ENCODE peak calls at places on chromosomes 16 and 17, in eight cellular contexts. J is OCI-LY7, Y is neural progenitor cell, D is PC-3, C is GM23338, T is HCT116, B is hepatocyte, H is SK-N-SH. R is an unnamed sample.

GRCh38 chr16:78127130-78127529 is 27.7 kb downstream of the WWOX start:
- DNase-seq in D (no peak), C (no peak), T (no peak), J (no peak), Y (no peak), H (no peak), B (no peak), R (no peak)

GRCh38 chr17:39618956-39619785 is 7.6 kb upstream of the PPP1R1B start:
- DNase-seq in H (no peak), B (no peak), T (no peak), Y (no peak), C (no peak), D (no peak), J (peak), R (no peak)

GRCh38 chr17:59002848-59003247 is 103.8 kb downstream of the TRIM37 start:
- DNase-seq in H (no peak), D (no peak), B (no peak), T (no peak), Y (no peak), C (no peak), J (no peak), R (no peak)

GRCh38 chr17:20009052-20009301 is 182 bp upstream of the SPECC1 start:
- DNase-seq in T (no peak), H (no peak), J (no peak), D (no peak), Y (no peak), B (no peak), C (peak), R (no peak)

GRCh38 chr17:19867654-19868395 is at the start of gene ULK2:
- DNase-seq in D (peak), J (peak), T (peak), H (peak), Y (peak), C (peak), B (peak), R (peak)

GRCh38 chr17:13609953-13610352 is 8.2 kb upstream of the HS3ST3A1 start:
- DNase-seq in J (no peak), T (no peak), D (no peak), C (no peak), B (no peak), Y (no peak), H (no peak), R (no peak)

GRCh38 chr16:70706948-70707465 is 21.2 kb upstream of the MTSS2 start:
- DNase-seq in H (no peak), Y (no peak), J (no peak), T (no peak), B (peak), C (no peak), D (peak), R (no peak)

GRCh38 chr17:32342603-32343325 is 791 bp upstream of the C17orf75 start:
- DNase-seq in H (no peak), D (no peak), B (no peak), C (no peak), J (no peak), Y (no peak), T (no peak), R (no peak)

GRCh38 chr16:22001591-22001990 is 675 bp upstream of the PDZD9 start:
- DNase-seq in J (no peak), C (no peak), T (no peak), H (no peak), D (peak), B (no peak), Y (no peak), R (no peak)

GRCh38 chr16:66525396-66526180 is 24.3 kb downstream of the TK2 start:
- DNase-seq in H (no peak), J (no peak), Y (no peak), T (no peak), B (no peak), D (no peak), C (no peak), R (no peak)

GRCh38 chr17:57035971-57036481 is 49.0 kb upstream of the AKAP1 start:
- DNase-seq in H (no peak), D (peak), C (no peak), T (no peak), B (no peak), J (no peak), Y (no peak), R (no peak)

GRCh38 chr17:82300707-82301270 is 16.6 kb downstream of the CD7 start:
- DNase-seq in J (peak), B (peak), C (peak), D (peak), Y (peak), T (no peak), H (peak), R (peak)

GRCh38 chr17:79752175-79752574 is 21.4 kb downstream of the ENPP7 start:
- DNase-seq in H (no peak), B (no peak), C (no peak), D (peak), Y (no peak), T (no peak), J (no peak), R (no peak)

GRCh38 chr16:81831722-81832126 is 52.6 kb downstream of the PLCG2 start:
- DNase-seq in J (peak), T (no peak), B (no peak), Y (no peak), H (no peak), C (peak), D (no peak), R (peak)

GRCh38 chr17:32992360-32993033 is 850 bp downstream of the SPACA3 start:
- DNase-seq in B (peak), C (no peak), H (no peak), D (no peak), Y (no peak), T (no peak), J (no peak), R (peak)

GRCh38 chr17:29930399-29931010 is 477 bp upstream of the SSH2 start:
- DNase-seq in T (no peak), Y (peak), C (peak), H (no peak), J (no peak), D (no peak), B (no peak), R (no peak)

GRCh38 chr17:59892251-59892848 is 393 bp downstream of the TUBD1 start:
- DNase-seq in J (no peak), Y (no peak), T (no peak), C (peak), D (no peak), B (no peak), H (no peak), R (no peak)

GRCh38 chr16:22321340-22322001 is 24.3 kb downstream of the POLR3E start:
- DNase-seq in T (peak), B (peak), C (peak), J (peak), Y (peak), H (peak), D (peak), R (peak)

GRCh38 chr16:3022697-3023414 is 886 bp downstream of the HCFC1R1 start:
- DNase-seq in J (peak), D (no peak), T (no peak), Y (no peak), C (no peak), B (no peak), H (no peak), R (peak)

GRCh38 chr17:42016411-42016831 is 818 bp downstream of the DNAJC7 start:
- DNase-seq in H (peak), D (no peak), Y (peak), J (peak), T (no peak), C (no peak), B (peak), R (peak)

DNA sequence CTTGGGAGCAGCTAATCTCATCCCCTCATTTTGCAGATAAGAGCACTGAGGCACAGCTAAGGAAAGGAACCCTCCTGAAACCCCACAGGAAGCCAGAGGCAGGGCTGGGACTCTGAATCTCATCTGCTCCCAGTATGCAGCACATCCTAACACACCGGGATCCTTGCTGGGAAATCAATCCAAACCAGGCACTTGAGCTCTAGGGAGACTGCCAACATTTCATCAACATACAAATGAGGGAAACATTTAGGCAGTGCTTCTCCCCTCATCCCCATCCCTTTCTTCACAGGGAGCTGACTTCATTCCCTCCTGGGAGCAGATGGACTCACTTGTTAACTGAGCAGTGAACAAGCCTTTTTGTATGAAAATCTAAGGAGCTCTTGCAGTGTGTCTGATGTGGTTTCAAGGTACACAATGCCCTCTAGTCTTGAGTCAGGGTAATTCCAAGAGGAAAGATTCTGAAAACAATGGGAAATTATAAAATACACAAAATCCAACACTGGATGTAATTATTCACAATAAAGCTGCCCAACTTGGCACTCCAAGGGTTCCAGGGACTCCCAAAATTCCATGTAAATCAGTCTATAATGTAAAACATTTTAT is 96.3 kb downstream of the TMEM114 start:
- DNase-seq in C (peak), T (no peak), H (peak), Y (peak), J (no peak), B (no peak), D (no peak), R (no peak)
- TF ChIP-seq EZH2phosphoT487 in C (no peak), T (no peak), H (no peak), Y (no peak), J (no peak), B (no peak), D (no peak), R (no peak)

GRCh38 chr17:43416998-43417891 is 18.5 kb downstream of the ARL4D start:
- DNase-seq in D (peak), C (no peak), H (no peak), T (no peak), J (no peak), B (peak), Y (no peak), R (no peak)
- H3K27ac ChIP-seq in D (peak), C (no peak), H (peak), T (no peak), J (no peak), B (peak), Y (no peak), R (no peak)

DNA sequence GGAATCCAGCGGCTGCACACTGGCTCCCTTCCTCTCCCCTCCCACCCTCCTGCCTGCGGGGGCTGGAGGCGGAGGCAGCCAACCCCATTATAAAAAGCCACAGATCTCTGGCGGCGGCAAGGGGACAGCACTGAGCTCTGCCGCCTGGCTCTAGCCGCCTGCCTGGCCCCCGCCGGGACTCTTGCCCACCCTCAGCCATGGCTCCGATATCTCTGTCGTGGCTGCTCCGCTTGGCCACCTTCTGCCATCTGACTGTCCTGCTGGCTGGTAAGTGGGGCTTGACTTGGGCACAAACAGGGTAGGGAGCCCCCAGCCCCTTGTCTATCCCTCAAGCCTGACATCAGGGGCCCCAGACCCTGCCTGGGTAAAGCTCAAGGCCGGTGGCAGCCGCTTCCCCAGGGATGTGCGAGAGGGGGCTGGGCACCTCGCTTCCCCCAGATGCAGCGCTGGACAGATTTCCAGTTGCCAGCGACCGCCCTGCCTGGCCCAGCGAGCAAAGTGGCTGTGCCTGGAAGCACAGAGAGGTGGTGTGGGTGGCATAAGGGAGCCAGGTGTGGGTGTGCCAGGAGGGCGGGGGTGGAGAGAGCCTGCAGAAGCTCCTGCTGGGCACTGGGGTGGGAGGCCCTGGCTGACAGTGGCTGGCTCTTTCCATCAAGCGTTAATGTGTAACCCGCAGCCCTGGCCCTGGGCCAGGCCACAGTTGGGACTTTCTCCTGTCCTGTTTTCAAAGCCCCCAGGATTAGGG is at the start of gene CX3CL1:
- DNase-seq in J (no peak), B (peak), T (no peak), Y (peak), D (no peak), C (peak), H (peak), R (no peak)
- TF ChIP-seq CTCF in J (no peak), B (peak), T (no peak), Y (peak), D (no peak), C (no peak), H (peak), R (no peak)

DNA sequence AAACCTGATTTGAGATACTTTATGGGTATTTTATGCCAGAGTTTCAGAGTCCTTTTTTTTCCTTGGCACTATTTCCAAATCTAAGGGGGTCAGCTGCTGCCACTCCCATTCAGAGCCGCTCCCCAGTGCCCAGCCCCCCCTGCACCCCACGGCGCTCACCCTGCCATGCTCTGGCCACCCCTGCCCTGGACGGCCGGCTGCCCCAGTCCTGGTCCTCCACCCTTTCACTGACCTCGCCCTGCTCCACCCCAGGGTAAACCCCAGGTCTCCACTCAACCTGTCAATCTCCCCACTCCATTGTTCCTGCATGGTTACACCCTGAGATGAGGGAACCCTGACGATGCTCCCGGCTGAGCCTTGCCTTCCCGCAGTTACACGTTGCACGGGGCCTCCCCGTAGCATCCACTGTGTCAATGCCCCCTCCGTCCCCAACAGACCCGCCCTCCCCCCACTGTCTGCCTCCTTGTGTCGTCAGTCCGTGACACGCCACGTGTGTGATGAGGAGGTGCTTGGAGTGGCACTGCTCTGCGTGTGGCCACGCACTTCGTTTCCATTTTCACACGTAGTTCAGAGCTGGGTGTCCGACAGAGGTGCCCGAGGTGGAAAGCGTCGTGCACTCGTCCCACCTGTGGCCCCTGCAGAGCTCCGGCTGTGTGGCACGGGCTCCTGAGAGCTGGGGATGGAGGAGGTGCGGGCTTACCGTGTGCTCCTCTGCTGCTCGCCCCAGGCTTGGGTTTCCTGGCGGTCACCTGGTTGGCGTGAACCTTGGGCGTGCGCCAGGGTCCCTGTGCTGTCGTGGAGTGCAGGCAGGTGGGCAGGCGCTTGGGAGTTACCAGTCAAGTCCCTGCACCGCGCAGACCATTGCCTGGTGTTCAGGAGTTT is 116.5 kb downstream of the BANP start:
- DNase-seq in T (no peak), H (no peak), C (no peak), B (no peak), D (no peak), J (no peak), Y (no peak), R (no peak)
- TF ChIP-seq EZH2phosphoT487 in T (no peak), H (no peak), C (no peak), B (no peak), D (no peak), J (no peak), Y (no peak), R (no peak)

GRCh38 chr16:46907061-46907774 is 23.1 kb downstream of the GPT2 start:
- DNase-seq in B (no peak), C (no peak), Y (no peak), H (no peak), D (no peak), J (no peak), T (no peak), R (no peak)
- H3K27ac ChIP-seq in B (no peak), C (no peak), Y (no peak), H (no peak), D (no peak), J (no peak), T (no peak), R (no peak)

GRCh38 chr17:81097943-81098308 is 63.0 kb downstream of the BAIAP2 start:
- DNase-seq in H (no peak), D (peak), C (no peak), T (peak), Y (no peak), J (no peak), B (peak), R (no peak)

GRCh38 chr17:81095608-81095888 is 60.6 kb downstream of the BAIAP2 start:
- DNase-seq in B (no peak), T (no peak), Y (no peak), J (no peak), C (no peak), H (no peak), D (no peak), R (no peak)

GRCh38 chr17:81096741-81097133 is 61.8 kb downstream of the BAIAP2 start:
- DNase-seq in B (no peak), H (no peak), C (no peak), Y (no peak), T (no peak), J (no peak), D (no peak), R (no peak)

GRCh38 chr17:81094744-81095607 is 60.0 kb downstream of the BAIAP2 start:
- DNase-seq in T (peak), J (peak), B (peak), C (peak), D (peak), Y (peak), H (peak), R (no peak)

DNA sequence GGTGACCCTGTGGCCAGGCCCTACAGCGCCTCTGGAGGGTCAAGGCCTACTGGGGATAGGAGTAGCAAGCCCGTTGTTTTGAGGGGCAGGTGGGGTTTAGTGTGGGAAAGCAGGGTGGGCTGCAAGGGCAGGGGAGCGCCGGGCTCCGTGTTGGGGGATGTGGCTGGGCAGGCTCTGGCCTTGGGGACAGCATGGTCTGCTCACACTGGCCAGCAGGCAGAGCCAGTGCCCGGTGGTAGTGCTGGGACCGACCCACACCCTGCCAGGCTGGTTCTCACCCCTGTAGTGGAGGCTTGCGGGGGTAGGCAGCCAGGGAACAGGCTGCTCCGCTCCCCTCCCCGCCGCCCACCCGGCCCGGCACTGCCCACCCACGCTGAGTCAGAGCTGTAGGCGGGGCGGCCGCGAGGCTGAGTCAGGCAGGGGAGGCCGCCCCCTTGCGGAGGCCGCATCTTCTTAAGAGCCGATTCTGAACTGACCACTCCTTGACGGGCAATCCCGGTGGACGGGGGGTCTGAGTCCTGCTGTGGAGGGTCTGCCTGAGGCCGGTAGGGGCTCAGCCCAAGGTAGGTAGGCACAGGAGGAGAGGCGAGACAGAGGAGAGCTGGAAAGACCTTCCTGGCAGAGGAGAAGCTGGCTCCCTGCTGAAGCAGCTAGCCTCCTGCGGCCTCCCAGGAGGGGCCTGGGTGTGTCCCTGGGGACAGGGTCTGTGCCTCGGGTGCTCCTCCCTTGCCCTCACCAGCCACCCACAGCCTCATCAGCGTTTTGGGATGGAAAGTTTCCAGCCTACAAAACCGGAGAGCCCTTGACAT is 62.4 kb downstream of the BAIAP2 start:
- DNase-seq in J (no peak), B (peak), H (peak), D (peak), Y (peak), C (peak), T (peak), R (no peak)
- TF ChIP-seq CTCF in J (peak), B (peak), H (peak), D (peak), Y (peak), C (peak), T (no peak), R (peak)